ENCODE peak calls at places on chromosomes 5 and 9, in six cellular contexts. One of them, this sample, is unnamed. For H3K36me3, the result is how much of the 10 kb centered on the place peaks cover.

GRCh38 chr5:177336112-177336511 is 15.4 kb downstream of the LMAN2 start:
- DNase-seq in WERI-Rb-1: peak
- DNase-seq in H7: peak
- DNase-seq in heart left ventricle: no peak
- DNase-seq in mesendoderm: peak
- DNase-seq in fibroblast of lung: peak
- DNase-seq in this sample: no peak

GRCh38 chr5:73174100-73174815 is 1.3 kb downstream of the TMEM174 start:
- DNase-seq in WERI-Rb-1: peak
- DNase-seq in H7: no peak
- DNase-seq in heart left ventricle: no peak
- DNase-seq in mesendoderm: peak
- DNase-seq in fibroblast of lung: no peak
- DNase-seq in this sample: no peak

GRCh38 chr5:77698920-77699319 is 60.4 kb upstream of the OTP start:
- DNase-seq in WERI-Rb-1: no peak
- DNase-seq in H7: no peak
- DNase-seq in heart left ventricle: no peak
- DNase-seq in mesendoderm: no peak
- DNase-seq in fibroblast of lung: no peak
- DNase-seq in this sample: no peak

GRCh38 chr5:123454236-123454911 is 31.2 kb upstream of the CEP120 start:
- DNase-seq in WERI-Rb-1: peak
- DNase-seq in H7: no peak
- DNase-seq in heart left ventricle: no peak
- DNase-seq in mesendoderm: no peak
- DNase-seq in fibroblast of lung: peak
- DNase-seq in this sample: no peak

GRCh38 chr9:124202447-124202971 is 55.2 kb upstream of the NEK6 start:
- DNase-seq in WERI-Rb-1: no peak
- DNase-seq in H7: no peak
- DNase-seq in heart left ventricle: peak
- DNase-seq in mesendoderm: peak
- DNase-seq in fibroblast of lung: no peak
- DNase-seq in this sample: no peak

GRCh38 chr5:39209924-39210323 is 9.4 kb downstream of the FYB1 start:
- DNase-seq in WERI-Rb-1: no peak
- DNase-seq in H7: no peak
- DNase-seq in heart left ventricle: no peak
- DNase-seq in mesendoderm: no peak
- DNase-seq in fibroblast of lung: no peak
- DNase-seq in this sample: peak

GRCh38 chr5:14457475-14457874 is 124.1 kb upstream of the OTULINL start:
- DNase-seq in WERI-Rb-1: peak
- DNase-seq in H7: no peak
- DNase-seq in heart left ventricle: no peak
- DNase-seq in mesendoderm: no peak
- DNase-seq in fibroblast of lung: no peak
- DNase-seq in this sample: no peak

GRCh38 chr5:147479949-147480348 is 29.9 kb downstream of the DPYSL3 start:
- DNase-seq in WERI-Rb-1: peak
- DNase-seq in H7: peak
- DNase-seq in heart left ventricle: no peak
- DNase-seq in mesendoderm: no peak
- DNase-seq in fibroblast of lung: no peak
- DNase-seq in this sample: no peak

GRCh38 chr5:112142769-112143270 is 276.3 kb downstream of the EPB41L4A start:
- DNase-seq in WERI-Rb-1: no peak
- DNase-seq in H7: no peak
- DNase-seq in heart left ventricle: peak
- DNase-seq in mesendoderm: no peak
- DNase-seq in fibroblast of lung: peak
- DNase-seq in this sample: no peak

GRCh38 chr9:86757382-86757720 is 190.0 kb downstream of the GAS1 start:
- DNase-seq in WERI-Rb-1: no peak
- DNase-seq in H7: no peak
- DNase-seq in heart left ventricle: no peak
- DNase-seq in mesendoderm: no peak
- DNase-seq in fibroblast of lung: no peak
- DNase-seq in this sample: no peak

GRCh38 chr9:125663127-125663526 is 43.9 kb downstream of the MAPKAP1 start:
- DNase-seq in WERI-Rb-1: no peak
- DNase-seq in H7: no peak
- DNase-seq in heart left ventricle: no peak
- DNase-seq in mesendoderm: no peak
- DNase-seq in fibroblast of lung: peak
- DNase-seq in this sample: no peak

GRCh38 chr9:128275198-128276007 is at the start of gene GOLGA2:
- DNase-seq in WERI-Rb-1: no peak
- DNase-seq in H7: peak
- DNase-seq in heart left ventricle: peak
- DNase-seq in mesendoderm: peak
- DNase-seq in fibroblast of lung: peak
- DNase-seq in this sample: peak

GRCh38 chr5:111927191-111927590 is 170.2 kb upstream of the NREP start:
- DNase-seq in WERI-Rb-1: no peak
- DNase-seq in H7: no peak
- DNase-seq in heart left ventricle: no peak
- DNase-seq in mesendoderm: no peak
- DNase-seq in fibroblast of lung: no peak
- DNase-seq in this sample: no peak

GRCh38 chr5:67985686-67986387 is 229.7 kb upstream of the PIK3R1 start:
- DNase-seq in WERI-Rb-1: no peak
- DNase-seq in H7: no peak
- DNase-seq in heart left ventricle: no peak
- DNase-seq in mesendoderm: peak
- DNase-seq in fibroblast of lung: no peak
- DNase-seq in this sample: no peak

GRCh38 chr5:169795311-169795710 is 158.2 kb downstream of the DOCK2 start:
- DNase-seq in WERI-Rb-1: no peak
- DNase-seq in H7: peak
- DNase-seq in heart left ventricle: no peak
- DNase-seq in mesendoderm: no peak
- DNase-seq in fibroblast of lung: peak
- DNase-seq in this sample: no peak

GRCh38 chr5:1946122-1946677 is 63.5 kb upstream of the IRX4 start:
- DNase-seq in WERI-Rb-1: no peak
- DNase-seq in H7: no peak
- DNase-seq in heart left ventricle: peak
- DNase-seq in mesendoderm: no peak
- DNase-seq in fibroblast of lung: no peak
- DNase-seq in this sample: no peak

GRCh38 chr5:6715758-6716633 is 2.8 kb downstream of the TENT4A start:
- DNase-seq in WERI-Rb-1: no peak
- DNase-seq in H7: peak
- DNase-seq in heart left ventricle: no peak
- DNase-seq in mesendoderm: no peak
- DNase-seq in fibroblast of lung: no peak
- DNase-seq in this sample: no peak

GRCh38 chr9:14236586-14236985 is 77.4 kb downstream of the NFIB start:
- DNase-seq in WERI-Rb-1: no peak
- DNase-seq in H7: no peak
- DNase-seq in heart left ventricle: no peak
- DNase-seq in mesendoderm: no peak
- DNase-seq in fibroblast of lung: peak
- DNase-seq in this sample: no peak

GRCh38 chr9:87195306-87195705 is 248.0 kb upstream of the GAS1 start:
- DNase-seq in WERI-Rb-1: no peak
- DNase-seq in H7: no peak
- DNase-seq in heart left ventricle: no peak
- DNase-seq in mesendoderm: no peak
- DNase-seq in fibroblast of lung: peak
- DNase-seq in this sample: no peak

GRCh38 chr5:91135475-91136248 is 247.5 kb downstream of the ARRDC3 start:
- DNase-seq in WERI-Rb-1: peak
- DNase-seq in H7: no peak
- DNase-seq in heart left ventricle: no peak
- DNase-seq in mesendoderm: peak
- DNase-seq in fibroblast of lung: no peak
- DNase-seq in this sample: no peak

GRCh38 chr9:96665789-96666188 is 10.7 kb upstream of the PRXL2C start:
- DNase-seq in WERI-Rb-1: no peak
- DNase-seq in H7: no peak
- DNase-seq in heart left ventricle: no peak
- DNase-seq in mesendoderm: no peak
- DNase-seq in fibroblast of lung: no peak
- DNase-seq in this sample: no peak

GRCh38 chr5:150155258-150156032 is at the start of gene PDGFRB:
- DNase-seq in WERI-Rb-1: no peak
- DNase-seq in H7: peak
- DNase-seq in heart left ventricle: peak
- DNase-seq in mesendoderm: peak
- DNase-seq in fibroblast of lung: peak
- DNase-seq in this sample: peak

GRCh38 chr5:91301459-91301858 is 81.7 kb downstream of the ARRDC3 start:
- DNase-seq in WERI-Rb-1: no peak
- DNase-seq in H7: no peak
- DNase-seq in heart left ventricle: no peak
- DNase-seq in mesendoderm: no peak
- DNase-seq in fibroblast of lung: peak
- DNase-seq in this sample: no peak

GRCh38 chr5:127839496-127840197 is 136.5 kb downstream of the CCDC192 start:
- DNase-seq in WERI-Rb-1: no peak
- DNase-seq in H7: no peak
- DNase-seq in heart left ventricle: no peak
- DNase-seq in mesendoderm: no peak
- DNase-seq in fibroblast of lung: peak
- DNase-seq in this sample: no peak

GRCh38 chr5:134510970-134511795 is 14.3 kb upstream of the JADE2 start:
- DNase-seq in WERI-Rb-1: peak
- DNase-seq in H7: peak
- DNase-seq in heart left ventricle: no peak
- DNase-seq in mesendoderm: peak
- DNase-seq in fibroblast of lung: no peak
- DNase-seq in this sample: peak

GRCh38 chr9:89194381-89195114 is 15.9 kb upstream of the SHC3 start:
- DNase-seq in WERI-Rb-1: no peak
- DNase-seq in H7: no peak
- DNase-seq in heart left ventricle: no peak
- DNase-seq in mesendoderm: peak
- DNase-seq in fibroblast of lung: no peak
- DNase-seq in this sample: no peak
- H3K4me3 ChIP-seq in WERI-Rb-1: no peak
- H3K4me3 ChIP-seq in H7: no peak
- H3K4me3 ChIP-seq in heart left ventricle: no peak
- H3K4me3 ChIP-seq in mesendoderm: no peak
- H3K4me3 ChIP-seq in fibroblast of lung: no peak
- H3K4me3 ChIP-seq in this sample: no peak

DNA sequence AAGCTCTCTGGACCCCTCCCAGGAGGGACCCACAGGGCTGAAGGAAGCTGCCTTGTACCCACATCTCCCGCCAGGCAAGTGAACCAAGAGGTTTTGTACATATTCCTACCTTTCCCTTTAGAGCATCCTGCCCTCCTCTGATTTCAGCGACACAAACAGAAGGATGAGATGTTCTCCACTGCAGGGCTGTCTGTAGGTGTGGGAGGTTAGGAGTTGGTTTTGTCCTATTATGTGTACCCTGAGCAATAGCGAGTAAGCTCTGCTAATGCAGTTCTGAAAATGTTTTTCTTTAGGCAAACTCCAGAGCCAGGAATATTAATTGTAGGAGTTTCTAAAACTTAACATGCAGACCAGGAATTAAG is 13.0 kb downstream of the SQSTM1 start:
- DNase-seq in WERI-Rb-1: no peak
- DNase-seq in H7: peak
- DNase-seq in heart left ventricle: no peak
- DNase-seq in mesendoderm: no peak
- DNase-seq in fibroblast of lung: no peak
- DNase-seq in this sample: no peak
- H3K36me3 ChIP-seq in WERI-Rb-1: under half
- H3K36me3 ChIP-seq in H7: half or more
- H3K36me3 ChIP-seq in heart left ventricle: half or more
- H3K36me3 ChIP-seq in mesendoderm: under half
- H3K36me3 ChIP-seq in fibroblast of lung: half or more
- H3K36me3 ChIP-seq in this sample: under half

GRCh38 chr5:81721049-81721448 is 29.8 kb downstream of the SSBP2 start:
- DNase-seq in WERI-Rb-1: no peak
- DNase-seq in H7: no peak
- DNase-seq in heart left ventricle: no peak
- DNase-seq in mesendoderm: no peak
- DNase-seq in fibroblast of lung: no peak
- DNase-seq in this sample: no peak

GRCh38 chr5:81719743-81720142 is 31.2 kb downstream of the SSBP2 start:
- DNase-seq in WERI-Rb-1: no peak
- DNase-seq in H7: no peak
- DNase-seq in heart left ventricle: no peak
- DNase-seq in mesendoderm: no peak
- DNase-seq in fibroblast of lung: no peak
- DNase-seq in this sample: no peak

GRCh38 chr5:81718300-81718699 is 32.6 kb downstream of the SSBP2 start:
- DNase-seq in WERI-Rb-1: no peak
- DNase-seq in H7: no peak
- DNase-seq in heart left ventricle: no peak
- DNase-seq in mesendoderm: peak
- DNase-seq in fibroblast of lung: peak
- DNase-seq in this sample: no peak

GRCh38 chr5:81729276-81729675 is 21.6 kb downstream of the SSBP2 start:
- DNase-seq in WERI-Rb-1: no peak
- DNase-seq in H7: no peak
- DNase-seq in heart left ventricle: no peak
- DNase-seq in mesendoderm: no peak
- DNase-seq in fibroblast of lung: no peak
- DNase-seq in this sample: no peak

GRCh38 chr5:81724108-81724507 is 26.8 kb downstream of the SSBP2 start:
- DNase-seq in WERI-Rb-1: no peak
- DNase-seq in H7: no peak
- DNase-seq in heart left ventricle: no peak
- DNase-seq in mesendoderm: no peak
- DNase-seq in fibroblast of lung: no peak
- DNase-seq in this sample: no peak
- H3K4me3 ChIP-seq in WERI-Rb-1: no peak
- H3K4me3 ChIP-seq in H7: no peak
- H3K4me3 ChIP-seq in heart left ventricle: no peak
- H3K4me3 ChIP-seq in mesendoderm: no peak
- H3K4me3 ChIP-seq in fibroblast of lung: no peak
- H3K4me3 ChIP-seq in this sample: no peak

GRCh38 chr5:151800527-151800926 is 28.8 kb downstream of the G3BP1 start:
- DNase-seq in WERI-Rb-1: no peak
- DNase-seq in H7: no peak
- DNase-seq in heart left ventricle: no peak
- DNase-seq in mesendoderm: no peak
- DNase-seq in fibroblast of lung: no peak
- DNase-seq in this sample: no peak

GRCh38 chr5:151810907-151811306 is 39.2 kb downstream of the G3BP1 start:
- DNase-seq in WERI-Rb-1: no peak
- DNase-seq in H7: no peak
- DNase-seq in heart left ventricle: no peak
- DNase-seq in mesendoderm: no peak
- DNase-seq in fibroblast of lung: peak
- DNase-seq in this sample: no peak

GRCh38 chr5:151808451-151809169 is 36.9 kb downstream of the G3BP1 start:
- DNase-seq in WERI-Rb-1: no peak
- DNase-seq in H7: no peak
- DNase-seq in heart left ventricle: no peak
- DNase-seq in mesendoderm: no peak
- DNase-seq in fibroblast of lung: no peak
- DNase-seq in this sample: no peak

GRCh38 chr5:151810449-151810848 is 38.7 kb downstream of the G3BP1 start:
- DNase-seq in WERI-Rb-1: no peak
- DNase-seq in H7: no peak
- DNase-seq in heart left ventricle: no peak
- DNase-seq in mesendoderm: no peak
- DNase-seq in fibroblast of lung: no peak
- DNase-seq in this sample: no peak

GRCh38 chr5:151805414-151806225 is 33.9 kb downstream of the G3BP1 start:
- DNase-seq in WERI-Rb-1: no peak
- DNase-seq in H7: no peak
- DNase-seq in heart left ventricle: no peak
- DNase-seq in mesendoderm: no peak
- DNase-seq in fibroblast of lung: peak
- DNase-seq in this sample: no peak
- H3K36me3 ChIP-seq in WERI-Rb-1: half or more
- H3K36me3 ChIP-seq in H7: under half
- H3K36me3 ChIP-seq in heart left ventricle: half or more
- H3K36me3 ChIP-seq in mesendoderm: under half
- H3K36me3 ChIP-seq in fibroblast of lung: under half
- H3K36me3 ChIP-seq in this sample: under half